ENCODE peak calls at places on chromosomes 12 and 14, in nine cellular contexts. C is thyroid gland; N is uterus; A is cardiac muscle cell; E is tibial nerve; Q is neural progenitor cell; K is neuronal stem cell; G is mesendoderm; R is CD8-positive, alpha-beta T cell. Z is an unnamed sample. For H3K4me1, the result is how much of the 10 kb centered on the place peaks cover.

GRCh38 chr12:63964301-63964700 is 119.8 kb downstream of the SRGAP1 start:
- DNase-seq in C (no peak), N (no peak), A (no peak), E (no peak), Q (peak), K (no peak), G (peak), R (no peak), Z (no peak)

GRCh38 chr14:53042480-53042879 is 91.6 kb upstream of the FERMT2 start:
- DNase-seq in C (no peak), N (no peak), A (peak), E (no peak), Q (no peak), K (no peak), G (no peak), R (no peak), Z (no peak)

GRCh38 chr14:29444805-29445204 is 482.8 kb downstream of the PRKD1 start:
- DNase-seq in C (no peak), N (no peak), A (no peak), E (no peak), Q (no peak), K (no peak), G (no peak), R (no peak), Z (no peak)

GRCh38 chr14:102206901-102207300 is 67.2 kb downstream of the WDR20 start:
- DNase-seq in C (no peak), N (no peak), A (no peak), E (no peak), Q (peak), K (no peak), G (no peak), R (no peak), Z (no peak)

GRCh38 chr12:52521581-52522266 is 1.5 kb upstream of the KRT5 start:
- DNase-seq in C (no peak), N (no peak), A (no peak), E (no peak), Q (no peak), K (no peak), G (peak), R (peak), Z (no peak)

GRCh38 chr12:81257952-81258551 is 180.2 kb downstream of the ACSS3 start:
- DNase-seq in C (no peak), N (no peak), A (peak), E (no peak), Q (peak), K (peak), G (peak), R (no peak), Z (no peak)

GRCh38 chr12:20264608-20265114 is 103.7 kb upstream of the PDE3A start:
- DNase-seq in C (no peak), N (no peak), A (peak), E (no peak), Q (peak), K (peak), G (peak), R (no peak), Z (no peak)

GRCh38 chr12:124532331-124532750 is 35.1 kb downstream of the NCOR2 start:
- DNase-seq in C (no peak), N (no peak), A (peak), E (no peak), Q (peak), K (no peak), G (no peak), R (no peak), Z (no peak)

DNA sequence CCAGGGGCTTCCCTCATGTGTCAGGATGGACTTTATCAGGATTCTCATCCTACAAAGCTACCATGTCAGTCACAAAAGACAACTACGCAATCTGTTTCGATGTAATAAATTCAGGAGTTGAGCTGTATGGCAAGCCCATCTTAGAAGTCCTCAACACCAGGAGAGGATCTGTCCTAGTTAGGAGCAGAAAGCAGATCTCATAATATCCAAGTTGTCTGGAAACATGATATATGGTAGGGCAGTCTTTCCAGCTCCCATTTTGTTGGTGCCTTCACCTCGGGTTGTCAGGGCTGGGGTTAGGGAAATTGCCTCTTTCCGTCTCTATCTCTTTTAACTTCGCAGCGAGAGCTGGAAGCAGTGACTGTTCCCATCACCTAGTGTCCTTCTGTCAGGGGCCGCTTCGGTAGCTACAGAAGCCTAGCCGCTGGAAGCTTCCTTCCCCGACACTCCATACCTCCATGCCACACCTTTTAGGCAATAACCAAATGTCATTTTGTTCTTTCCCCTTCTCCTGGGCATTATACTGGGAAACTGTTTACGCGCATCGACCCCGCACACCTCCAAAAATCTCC is 1.4 kb downstream of the NIN start:
- DNase-seq in C (no peak), N (no peak), A (peak), E (no peak), Q (peak), K (no peak), G (peak), R (no peak), Z (no peak)
- H3K27ac ChIP-seq in C (no peak), N (peak), A (no peak), E (no peak), Q (no peak), K (peak), G (no peak), R (peak), Z (peak)

DNA sequence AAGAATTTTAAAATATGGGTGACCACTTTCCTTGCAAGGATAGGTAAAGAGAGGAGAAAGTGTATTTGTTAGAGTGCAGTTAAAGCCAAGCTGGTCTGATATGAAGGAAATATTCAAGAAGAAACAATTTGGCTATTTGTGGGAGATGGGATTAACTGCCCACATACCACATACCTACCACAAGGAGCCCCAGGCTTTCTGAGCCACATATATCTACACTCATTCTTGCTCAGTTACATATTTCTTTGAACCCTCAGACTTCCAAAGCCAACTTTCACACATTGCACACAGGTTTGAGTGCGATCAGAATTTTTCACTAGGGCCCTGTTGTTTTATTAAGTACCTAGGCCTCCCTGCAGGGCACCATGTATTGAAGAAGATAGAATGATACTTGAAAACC is 330.2 kb downstream of the ZFP36L1 start:
- DNase-seq in C (no peak), N (no peak), A (no peak), E (no peak), Q (no peak), K (no peak), G (no peak), R (no peak), Z (no peak)
- H3K4me1 ChIP-seq in C (under half), N (under half), A (under half), E (under half), Q (under half), K (under half), G (under half), R (under half), Z (under half)

GRCh38 chr12:57839996-57840395 is 6.5 kb downstream of the CTDSP2 start:
- DNase-seq in C (peak), N (no peak), A (no peak), E (no peak), Q (no peak), K (no peak), G (no peak), R (no peak), Z (no peak)

GRCh38 chr12:57835366-57836288 is 10.9 kb downstream of the CTDSP2 start:
- DNase-seq in C (no peak), N (no peak), A (no peak), E (no peak), Q (no peak), K (no peak), G (no peak), R (no peak), Z (no peak)

GRCh38 chr12:57838594-57839302 is 7.8 kb downstream of the CTDSP2 start:
- DNase-seq in C (no peak), N (no peak), A (no peak), E (no peak), Q (no peak), K (no peak), G (no peak), R (no peak), Z (no peak)

GRCh38 chr12:57836442-57837375 is 9.8 kb downstream of the CTDSP2 start:
- DNase-seq in C (peak), N (peak), A (peak), E (peak), Q (peak), K (no peak), G (peak), R (peak), Z (no peak)

GRCh38 chr12:57837779-57838562 is 8.6 kb downstream of the CTDSP2 start:
- DNase-seq in C (peak), N (no peak), A (peak), E (no peak), Q (peak), K (no peak), G (peak), R (no peak), Z (no peak)
- H3K27ac ChIP-seq in C (peak), N (peak), A (peak), E (no peak), Q (peak), K (peak), G (peak), R (peak), Z (peak)

GRCh38 chr12:101775814-101776213 is 36.6 kb upstream of the SYCP3 start:
- DNase-seq in C (no peak), N (no peak), A (no peak), E (no peak), Q (no peak), K (no peak), G (no peak), R (no peak), Z (no peak)
- H3K4me1 ChIP-seq in C (under half), N (under half), A (under half), E (under half), Q (under half), K (under half), G (under half), R (under half), Z (under half)

Z was measured in effector memory CD4-positive, alpha-beta T cell.